ENCODE peak calls at places on chromosome 10, in six cellular contexts. M, G, I, L, F and Q are unnamed samples.

GRCh38 chr10:99461230-99461629 is 30.8 kb upstream of the GOT1 start:
- DNase-seq in G (peak; percentile 53), I (no peak), M (peak; percentile 59), F (no peak), L (no peak), Q (no peak)

GRCh38 chr10:30813872-30814471 is 184.4 kb upstream of the LYZL2 start:
- DNase-seq in L (no peak), I (no peak), F (no peak), G (peak; percentile 59), M (no peak), Q (no peak)

GRCh38 chr10:3452234-3452633 is 279.7 kb upstream of the PITRM1 start:
- DNase-seq in M (no peak), G (peak; percentile 94), I (no peak), F (no peak), L (no peak), Q (no peak)

GRCh38 chr10:42864575-42864974 is 82.0 kb downstream of the BMS1 start:
- DNase-seq in F (no peak), M (no peak), L (peak; percentile 22), G (peak; percentile 7), I (no peak), Q (no peak)

GRCh38 chr10:26832960-26833359 is 27.8 kb downstream of the ABI1 start:
- DNase-seq in L (no peak), G (no peak), F (no peak), I (no peak), M (no peak), Q (no peak)

GRCh38 chr10:112663181-112663879 is 216.3 kb downstream of the VTI1A start:
- DNase-seq in F (no peak), I (no peak), G (peak; percentile 71), L (peak; percentile 75), M (peak; percentile 21), Q (no peak)

GRCh38 chr10:24153016-24153415 is 55.9 kb upstream of the KIAA1217 start:
- DNase-seq in M (no peak), F (no peak), I (no peak), L (no peak), G (no peak), Q (no peak)

GRCh38 chr10:3122034-3122433 is 50.5 kb downstream of the PITRM1 start:
- DNase-seq in M (no peak), F (no peak), I (no peak), G (no peak), L (no peak), Q (no peak)

GRCh38 chr10:20372748-20373147 is 524.4 kb downstream of the NEBL start:
- DNase-seq in F (no peak), G (no peak), I (no peak), L (no peak), M (no peak), Q (no peak)

GRCh38 chr10:128060341-128060851 is 65.8 kb downstream of the MKI67 start:
- DNase-seq in F (no peak), G (no peak), I (peak; percentile 22), L (no peak), M (no peak), Q (no peak)

GRCh38 chr10:89646833-89647570 is 2.0 kb upstream of the PANK1 start:
- DNase-seq in L (no peak), I (no peak), F (no peak), G (no peak), M (no peak), Q (no peak)

GRCh38 chr10:56805022-56805421 is 444.0 kb upstream of the ZWINT start:
- DNase-seq in L (no peak), G (no peak), F (no peak), M (no peak), I (no peak), Q (no peak)

GRCh38 chr10:88347597-88348304 is 235.4 kb downstream of the RNLS start:
- DNase-seq in L (no peak), F (no peak), I (no peak), G (no peak), M (no peak), Q (no peak)

GRCh38 chr10:74822583-74823089 is 3.8 kb upstream of the KAT6B start:
- DNase-seq in L (no peak), F (no peak), G (peak; percentile 66), M (no peak), I (no peak), Q (no peak)

GRCh38 chr10:129035052-129035805 is 431.8 kb upstream of the MGMT start:
- DNase-seq in F (no peak), G (no peak), M (no peak), L (no peak), I (no peak), Q (no peak)

GRCh38 chr10:72229261-72230251 is 13.5 kb upstream of the ASCC1 start:
- DNase-seq in M (no peak), F (no peak), L (no peak), I (no peak), G (no peak), Q (no peak)

GRCh38 chr10:117535752-117536358 is 6.7 kb upstream of the EMX2 start:
- DNase-seq in L (no peak), I (no peak), G (no peak), F (no peak), M (no peak), Q (no peak)

GRCh38 chr10:78316451-78316931 is 282.8 kb downstream of the RPS24 start:
- DNase-seq in F (peak; percentile 34), I (no peak), M (no peak), L (no peak), G (peak; percentile 40), Q (no peak)

GRCh38 chr10:97676770-97677581 is 10.1 kb downstream of the AVPI1 start:
- DNase-seq in I (no peak), M (peak; percentile 38), L (no peak), F (peak; percentile 60), G (peak; percentile 37), Q (no peak)

GRCh38 chr10:109018892-109019507 is 904.3 kb downstream of the XPNPEP1 start:
- DNase-seq in L (no peak), I (no peak), F (no peak), M (no peak), G (no peak), Q (no peak)

GRCh38 chr10:72816565-72816964 is 77.0 kb upstream of the OIT3 start:
- DNase-seq in M (no peak), G (no peak), L (no peak), I (no peak), F (no peak), Q (no peak)

GRCh38 chr10:29634764-29635625 is at the start of gene SVIL:
- DNase-seq in I (no peak), L (no peak), G (peak; percentile 91), F (no peak), M (no peak), Q (no peak)

GRCh38 chr10:93368210-93368609 is 113.9 kb downstream of the MYOF start:
- DNase-seq in L (no peak), G (no peak), F (no peak), M (no peak), I (no peak), Q (no peak)

GRCh38 chr10:72164617-72165016 is 51.2 kb upstream of the ANAPC16 start:
- DNase-seq in L (no peak), M (no peak), G (peak; percentile 14), I (no peak), F (no peak), Q (no peak)

GRCh38 chr10:6542999-6543430 is 37.1 kb downstream of the PRKCQ start:
- DNase-seq in F (no peak), I (no peak), M (no peak), L (no peak), G (no peak), Q (no peak)

GRCh38 chr10:4372601-4373000 is 453.4 kb upstream of the AKR1E2 start:
- DNase-seq in M (no peak), G (peak; percentile 98), L (no peak), I (no peak), F (no peak), Q (no peak)

GRCh38 chr10:94500063-94500462 is 45.5 kb upstream of the HELLS start:
- DNase-seq in M (no peak), L (no peak), I (no peak), G (no peak), F (no peak), Q (no peak)

GRCh38 chr10:68471063-68471585 is 649 bp downstream of the DNA2 start:
- DNase-seq in M (no peak), F (no peak), G (no peak), L (no peak), I (no peak), Q (no peak)

GRCh38 chr10:120503695-120504094 is 46.7 kb downstream of the PLPP4 start:
- DNase-seq in F (no peak), I (no peak), M (no peak), G (no peak), L (no peak), Q (no peak)

GRCh38 chr10:126599949-126600627 is 70.4 kb downstream of the C10orf90 start:
- DNase-seq in F (no peak), L (no peak), G (no peak), I (no peak), M (no peak), Q (no peak)

GRCh38 chr10:126596472-126597016 is 73.9 kb downstream of the C10orf90 start:
- DNase-seq in F (no peak), M (no peak), L (no peak), G (no peak), I (no peak), Q (no peak)

GRCh38 chr10:126595160-126595559 is 75.3 kb downstream of the C10orf90 start:
- DNase-seq in F (no peak), G (no peak), L (no peak), I (peak; percentile 70), M (no peak), Q (no peak)

GRCh38 chr10:126597206-126597605 is 73.3 kb downstream of the C10orf90 start:
- DNase-seq in G (peak; percentile 32), L (no peak), I (no peak), M (no peak), F (no peak), Q (no peak)

DNA sequence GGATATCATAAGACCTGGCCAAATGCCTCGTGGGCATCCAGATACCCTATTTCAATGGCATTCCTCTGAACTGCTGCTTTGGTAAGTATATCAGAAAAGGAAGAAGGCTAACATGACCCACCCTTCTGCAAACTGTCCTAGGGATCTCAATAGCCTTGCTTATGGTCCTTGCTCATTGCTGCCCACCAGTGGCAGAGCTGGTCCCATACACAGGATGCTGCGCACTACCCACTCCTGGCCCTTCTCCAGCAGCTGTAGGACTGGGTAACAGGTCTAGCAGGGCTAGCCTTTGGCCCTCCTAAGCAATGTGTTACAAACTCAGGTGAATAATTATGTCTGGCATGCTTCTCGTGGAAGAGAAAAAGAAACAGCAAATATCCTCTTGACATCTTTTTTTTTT is 72.5 kb downstream of the C10orf90 start:
- DNase-seq in L (peak; percentile 38), F (no peak), M (no peak), G (no peak), I (peak; percentile 75), Q (no peak)
- TF ChIP-seq CTCF in L (peak; percentile 55), F (no peak), M (peak; percentile 56), G (peak; percentile 56), I (peak; percentile 48), Q (no peak)

GRCh38 chr10:116118851-116119250 is 154.2 kb downstream of the GFRA1 start:
- DNase-seq in L (no peak), M (no peak), I (no peak), G (no peak), F (no peak), Q (no peak)
- TF ChIP-seq CTCF in L (no peak), M (no peak), I (no peak), G (no peak), F (no peak), Q (no peak)

GRCh38 chr10:133311570-133311969 is 2.9 kb downstream of the ZNF511 start:
- DNase-seq in I (no peak), G (no peak), F (no peak), L (no peak), M (no peak), Q (no peak)
- TF ChIP-seq CTCF in I (no peak), G (no peak), F (no peak), L (no peak), M (no peak), Q (no peak)

GRCh38 chr10:80535671-80536360 is 1.9 kb upstream of the SH2D4B start:
- DNase-seq in M (no peak), F (peak; percentile 49), I (no peak), G (no peak), L (peak; percentile 48), Q (peak; percentile 76)
- TF ChIP-seq CTCF in M (peak; percentile 41), F (no peak), I (peak; percentile 34), G (peak; percentile 44), L (peak; percentile 62), Q (peak; percentile 38)